ENCODE peak calls at places on chromosomes 6 and 20, in four cellular contexts. F, O, I and M are unnamed samples.

GRCh38 chr6:113526995-113527394 is 330.1 kb upstream of the MARCKS start:
- DNase-seq in I (no peak), O (no peak), F (no peak), M (no peak)

GRCh38 chr20:50429412-50429811 is 80.8 kb upstream of the PTPN1 start:
- DNase-seq in I (no peak), O (no peak), F (no peak), M (no peak)

GRCh38 chr20:56630086-56630493 is 984 bp downstream of the TFAP2C start:
- DNase-seq in O (peak), I (peak), F (no peak), M (no peak)

GRCh38 chr6:82006027-82006738 is 241.4 kb downstream of the IBTK start:
- DNase-seq in O (no peak), F (no peak), I (no peak), M (no peak)

GRCh38 chr20:36117638-36118037 is 36.9 kb upstream of the EPB41L1 start:
- DNase-seq in O (no peak), I (no peak), F (no peak), M (no peak)

GRCh38 chr6:25456249-25456648 is 177.1 kb downstream of the CARMIL1 start:
- DNase-seq in I (no peak), F (no peak), O (no peak), M (no peak)

GRCh38 chr20:31747640-31748039 is 8.6 kb downstream of the TPX2 start:
- DNase-seq in O (no peak), F (no peak), I (no peak), M (no peak)

GRCh38 chr6:142474446-142475289 is 172.9 kb downstream of the ADGRG6 start:
- DNase-seq in I (peak), O (no peak), F (no peak), M (no peak)

GRCh38 chr20:38853759-38854158 is 48.3 kb downstream of the PPP1R16B start:
- DNase-seq in F (no peak), I (no peak), O (no peak), M (no peak)

GRCh38 chr6:106159531-106159940 is 73.4 kb downstream of the PRDM1 start:
- DNase-seq in I (peak), F (no peak), O (no peak), M (no peak)

GRCh38 chr6:144712541-144712940 is 427.4 kb downstream of the UTRN start:
- DNase-seq in O (no peak), I (peak), F (no peak), M (no peak)

GRCh38 chr20:59291740-59292139 is 8.7 kb upstream of the EDN3 start:
- DNase-seq in O (no peak), I (no peak), F (no peak), M (no peak)
- TF ChIP-seq CTCF in O (no peak), I (no peak), F (no peak), M (no peak)

GRCh38 chr6:167907837-167908681 is 81.3 kb downstream of the AFDN start:
- DNase-seq in I (no peak), F (no peak), O (no peak), M (no peak)
- TF ChIP-seq CTCF in I (peak), F (no peak), O (peak), M (peak)

DNA sequence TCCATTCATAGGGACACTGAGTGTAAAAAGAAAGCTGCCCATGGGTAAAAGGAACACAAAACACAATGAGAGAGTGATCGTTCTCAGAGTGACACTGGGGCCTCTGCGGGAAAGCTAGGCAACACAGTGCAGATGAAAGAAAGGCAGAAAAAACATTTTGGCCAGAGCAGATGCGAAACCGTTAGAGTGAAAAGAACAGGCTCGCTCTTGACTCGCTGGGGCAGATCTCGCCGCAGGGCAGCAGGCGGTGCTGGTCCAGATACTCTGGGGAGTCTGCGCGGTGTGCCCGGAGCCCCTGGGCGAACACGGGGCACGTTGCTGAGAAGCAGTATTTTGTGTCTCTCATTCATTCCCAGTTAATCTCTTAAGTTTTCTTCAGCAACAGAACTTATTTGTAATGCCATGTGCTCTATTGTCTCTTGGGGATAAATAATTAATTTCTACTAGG is 685.0 kb downstream of the QKI start:
- DNase-seq in O (no peak), I (no peak), F (no peak), M (no peak)
- TF ChIP-seq CTCF in O (no peak), I (no peak), F (no peak), M (no peak)

GRCh38 chr6:131172237-131172636 is 37.0 kb downstream of the AKAP7 start:
- DNase-seq in I (no peak), O (no peak), F (no peak), M (no peak)

GRCh38 chr6:131164506-131164905 is 29.2 kb downstream of the AKAP7 start:
- DNase-seq in I (no peak), O (no peak), F (no peak), M (no peak)

GRCh38 chr6:131163886-131164285 is 28.6 kb downstream of the AKAP7 start:
- DNase-seq in F (no peak), O (no peak), I (no peak), M (no peak)

GRCh38 chr6:131169613-131170012 is 34.3 kb downstream of the AKAP7 start:
- DNase-seq in O (no peak), I (no peak), F (no peak), M (no peak)

DNA sequence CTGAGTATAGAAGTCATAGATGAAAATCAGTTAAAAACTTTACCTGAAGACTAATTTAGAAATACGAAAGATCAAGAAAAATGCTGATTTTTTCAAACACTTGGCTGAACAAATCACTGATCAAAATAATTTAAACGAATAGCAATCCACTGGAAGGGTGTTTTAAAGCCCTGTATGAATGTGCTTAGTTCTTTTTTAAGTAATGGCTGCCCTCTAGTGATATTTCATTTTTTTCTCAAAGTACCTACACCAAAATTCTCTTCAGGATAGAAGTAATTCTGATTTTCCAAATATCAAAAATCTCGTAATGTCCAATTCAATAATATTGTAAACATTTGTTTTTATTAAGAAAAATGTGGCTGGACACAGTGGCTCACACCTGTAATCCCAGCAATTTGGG is 32.5 kb downstream of the AKAP7 start:
- DNase-seq in O (no peak), I (no peak), F (no peak), M (no peak)
- TF ChIP-seq CTCF in O (peak), I (no peak), F (no peak), M (no peak)

GRCh38 chr6:1324926-1325325 is 13.0 kb downstream of the FOXQ1 start:
- DNase-seq in F (no peak), O (no peak), I (peak), M (no peak)
- TF ChIP-seq CTCF in F (no peak), O (no peak), I (no peak), M (no peak)

GRCh38 chr6:28400122-28400451 is 540 bp upstream of the ZSCAN12 start:
- DNase-seq in O (no peak), F (no peak), I (no peak), M (no peak)

GRCh38 chr6:28399370-28400121 is at the start of gene ZSCAN12:
- DNase-seq in I (peak), F (peak), O (peak), M (peak)

GRCh38 chr6:28390688-28391087 is 8.9 kb downstream of the ZSCAN12 start:
- DNase-seq in O (no peak), F (no peak), I (no peak), M (no peak)

GRCh38 chr6:28395918-28396317 is 3.6 kb downstream of the ZSCAN12 start:
- DNase-seq in O (no peak), I (no peak), F (no peak), M (no peak)

GRCh38 chr6:28393912-28394662 is 5.5 kb downstream of the ZSCAN12 start:
- DNase-seq in F (no peak), O (no peak), I (no peak), M (no peak)
- TF ChIP-seq CTCF in F (no peak), O (peak), I (peak), M (no peak)

DNA sequence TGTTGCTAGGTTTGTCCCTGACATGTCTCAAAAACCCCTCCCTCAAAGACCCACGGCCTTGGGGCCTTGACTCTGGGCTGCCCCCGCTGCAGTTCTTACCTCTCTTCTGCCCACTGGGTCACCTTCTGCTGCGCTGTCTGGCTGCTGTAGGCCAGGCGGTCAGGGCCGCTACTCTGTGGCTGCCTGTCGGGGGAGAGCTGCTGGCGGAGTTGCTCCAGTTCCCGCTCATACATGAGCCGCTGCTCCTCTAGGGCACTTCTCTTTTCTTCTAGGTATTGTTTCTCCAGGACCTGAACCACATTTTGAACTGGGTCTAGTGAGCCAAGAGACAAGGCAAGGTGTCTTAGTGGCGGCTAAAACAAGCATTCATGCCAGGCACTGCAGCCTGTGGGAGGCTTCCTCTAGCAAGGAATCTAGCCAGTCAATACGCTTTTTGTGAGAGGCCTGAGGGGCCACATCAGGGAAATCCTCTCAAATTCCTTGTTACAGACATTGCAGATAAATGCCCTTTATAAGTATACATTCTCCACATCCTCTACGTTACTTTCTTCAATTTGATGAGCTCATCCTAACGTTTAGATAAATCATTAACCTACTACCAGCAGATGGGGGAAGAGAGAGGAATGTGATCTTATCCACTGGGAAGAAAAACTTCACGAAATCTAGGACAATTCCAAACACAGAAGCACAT is 110.3 kb upstream of the NUP153 start:
- DNase-seq in I (peak), F (no peak), O (no peak), M (no peak)
- TF ChIP-seq CTCF in I (no peak), F (no peak), O (peak), M (no peak)